ENCODE peak calls at places on chromosomes 13 and 19, in ten cellular contexts. I is PC-3; G is cardiac muscle cell; Y is body of pancreas; Z is thyroid gland; T is mammary epithelial cell; O is ascending aorta; Q is CD8-positive, alpha-beta T cell; P is IMR-90; F is spleen. A is an unnamed sample. For H3K4me1 and H3K27me3, the result is how much of the 10 kb centered on the place peaks cover.

GRCh38 chr19:38693380-38694223 is 46.2 kb downstream of the ACTN4 start:
- DNase-seq in I (peak), G (no peak), Y (peak), Z (no peak), T (peak), O (no peak), Q (peak), P (peak), F (peak), A (no peak)

GRCh38 chr13:43195551-43195950 is 172.2 kb downstream of the DNAJC15 start:
- DNase-seq in I (peak), G (no peak), Y (no peak), Z (no peak), T (no peak), O (no peak), Q (no peak), P (no peak), F (no peak), A (no peak)

GRCh38 chr19:1106841-1107654 is 3.3 kb downstream of the GPX4 start:
- DNase-seq in I (peak), G (peak), Y (no peak), Z (no peak), T (peak), O (no peak), Q (no peak), P (peak), F (peak), A (no peak)

GRCh38 chr13:29771247-29771646 is 79.2 kb downstream of the UBL3 start:
- DNase-seq in I (peak), G (peak), Y (no peak), Z (no peak), T (peak), O (no peak), Q (no peak), P (peak), F (no peak), A (no peak)

GRCh38 chr13:98466634-98467236 is 110.2 kb downstream of the STK24 start:
- DNase-seq in I (peak), G (peak), Y (no peak), Z (no peak), T (no peak), O (no peak), Q (peak), P (peak), F (no peak), A (no peak)

GRCh38 chr13:80716610-80717081 is 375.7 kb upstream of the SPRY2 start:
- DNase-seq in I (no peak), G (peak), Y (peak), Z (no peak), T (no peak), O (no peak), Q (no peak), P (no peak), F (peak), A (peak)

GRCh38 chr13:94252209-94252608 is 227.3 kb downstream of the DCT start:
- DNase-seq in I (no peak), G (no peak), Y (no peak), Z (no peak), T (no peak), O (no peak), Q (no peak), P (no peak), F (no peak), A (no peak)

GRCh38 chr19:16896098-16896912 is 7.5 kb downstream of the F2RL3 start:
- DNase-seq in I (no peak), G (peak), Y (no peak), Z (no peak), T (no peak), O (no peak), Q (no peak), P (no peak), F (peak), A (no peak)

GRCh38 chr13:71860547-71861131 is 6.4 kb downstream of the DACH1 start:
- DNase-seq in I (no peak), G (no peak), Y (no peak), Z (no peak), T (no peak), O (no peak), Q (no peak), P (no peak), F (no peak), A (no peak)

GRCh38 chr19:7636691-7637373 is at the start of gene STXBP2:
- DNase-seq in I (peak), G (peak), Y (peak), Z (peak), T (peak), O (peak), Q (peak), P (no peak), F (peak), A (peak)
- TF ChIP-seq CTCF in I (no peak), G (no peak), Y (peak), Z (peak), T (no peak), O (no peak), Q (peak), P (no peak), F (peak), A (no peak)

GRCh38 chr13:89150362-89150761 is 1479.2 kb downstream of the SLITRK5 start:
- DNase-seq in I (peak), G (no peak), Y (peak), Z (no peak), T (no peak), O (no peak), Q (no peak), P (no peak), F (no peak), A (no peak)
- H3K4me1 ChIP-seq in I (under half), G (under half), Y (under half), Z (under half), T (under half), O (under half), Q (under half), P (under half), F (under half), A (under half)

GRCh38 chr19:53308339-53308811 is 25.2 kb upstream of the ZNF845 start:
- DNase-seq in I (no peak), G (peak), Y (no peak), Z (peak), T (no peak), O (no peak), Q (peak), P (no peak), F (no peak), A (no peak)
- H3K27me3 ChIP-seq in I (under half), G (under half), Y (under half), Z (under half), T (under half), O (under half), Q (under half), P (under half), F (under half), A (under half)

GRCh38 chr19:35860818-35861639 is 4.3 kb downstream of the KIRREL2 start:
- DNase-seq in I (no peak), G (peak), Y (no peak), Z (peak), T (no peak), O (no peak), Q (no peak), P (no peak), F (no peak), A (no peak)

GRCh38 chr19:35861640-35862160 is 5.0 kb downstream of the KIRREL2 start:
- DNase-seq in I (no peak), G (no peak), Y (no peak), Z (no peak), T (no peak), O (no peak), Q (no peak), P (no peak), F (no peak), A (no peak)

GRCh38 chr19:35862528-35862927 is 5.8 kb downstream of the KIRREL2 start:
- DNase-seq in I (no peak), G (no peak), Y (peak), Z (no peak), T (no peak), O (no peak), Q (no peak), P (no peak), F (no peak), A (no peak)

GRCh38 chr19:35859414-35859813 is 2.7 kb downstream of the KIRREL2 start:
- DNase-seq in I (no peak), G (no peak), Y (peak), Z (no peak), T (no peak), O (no peak), Q (no peak), P (no peak), F (no peak), A (no peak)

DNA sequence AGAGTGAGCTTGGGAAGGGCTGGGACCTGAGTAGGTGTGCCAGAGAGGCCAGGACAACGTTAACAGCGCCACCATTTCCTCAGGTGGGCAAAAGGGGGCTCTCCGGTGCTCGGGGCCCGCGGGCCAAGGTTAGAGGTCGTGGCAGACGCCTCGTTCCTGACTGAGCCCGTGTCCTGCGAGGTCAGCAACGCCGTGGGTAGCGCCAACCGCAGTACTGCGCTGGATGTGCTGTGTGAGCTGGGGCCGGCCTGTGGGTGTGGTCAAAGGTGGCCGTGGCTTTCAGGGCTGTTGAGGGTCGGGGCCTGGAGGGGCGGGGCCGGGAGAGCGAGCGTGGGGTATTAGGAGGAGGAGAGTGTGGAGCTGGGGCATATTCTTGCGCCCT is 3.7 kb downstream of the KIRREL2 start:
- DNase-seq in I (no peak), G (no peak), Y (no peak), Z (no peak), T (no peak), O (no peak), Q (no peak), P (no peak), F (no peak), A (no peak)
- TF ChIP-seq CTCF in I (no peak), G (no peak), Y (no peak), Z (no peak), T (no peak), O (no peak), Q (no peak), P (no peak), F (no peak), A (no peak)

DNA sequence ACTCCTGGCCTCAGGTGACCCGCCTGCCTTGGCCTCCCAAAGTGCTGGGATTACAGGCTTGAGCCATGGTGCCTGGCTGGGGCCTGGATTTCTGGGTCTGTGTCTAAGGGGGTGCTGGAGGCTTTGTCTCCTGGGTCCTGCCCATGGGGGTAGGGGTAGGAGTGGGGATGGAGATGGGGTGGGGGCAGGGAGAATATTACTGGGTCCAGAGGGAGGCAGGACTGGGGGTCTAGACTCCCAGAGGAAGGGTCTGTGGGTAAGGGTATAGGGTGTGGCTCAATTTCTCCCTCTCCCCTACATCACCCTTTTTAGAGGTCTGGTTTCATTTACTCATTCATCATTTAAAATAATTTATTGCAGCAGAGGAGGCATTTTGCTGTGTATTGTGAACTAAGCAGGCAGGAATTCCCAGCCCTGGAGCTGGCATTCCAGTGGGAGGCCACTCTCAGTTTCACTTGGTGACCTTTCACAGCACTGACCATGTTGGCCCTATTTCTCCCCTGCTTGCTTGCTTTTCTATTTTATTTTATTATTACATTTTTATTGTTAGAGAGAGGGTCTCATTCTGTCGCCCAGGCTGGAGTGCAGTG is 810 bp upstream of the NFKBID start:
- DNase-seq in I (peak), G (no peak), Y (no peak), Z (no peak), T (no peak), O (no peak), Q (no peak), P (peak), F (peak), A (no peak)
- H3K4me1 ChIP-seq in I (under half), G (under half), Y (under half), Z (under half), T (under half), O (under half), Q (half or more), P (under half), F (half or more), A (under half)

GRCh38 chr19:33210266-33210940 is 15.2 kb downstream of the SLC7A10 start:
- DNase-seq in I (no peak), G (no peak), Y (no peak), Z (no peak), T (no peak), O (no peak), Q (no peak), P (no peak), F (no peak), A (no peak)

GRCh38 chr19:33212024-33212772 is 13.5 kb downstream of the SLC7A10 start:
- DNase-seq in I (no peak), G (no peak), Y (no peak), Z (no peak), T (no peak), O (no peak), Q (no peak), P (no peak), F (no peak), A (no peak)

GRCh38 chr19:33215438-33216197 is 10.0 kb downstream of the SLC7A10 start:
- DNase-seq in I (no peak), G (no peak), Y (no peak), Z (no peak), T (no peak), O (no peak), Q (no peak), P (no peak), F (no peak), A (no peak)

GRCh38 chr19:33214621-33215020 is 11.0 kb downstream of the SLC7A10 start:
- DNase-seq in I (peak), G (peak), Y (no peak), Z (no peak), T (peak), O (no peak), Q (no peak), P (peak), F (no peak), A (no peak)

DNA sequence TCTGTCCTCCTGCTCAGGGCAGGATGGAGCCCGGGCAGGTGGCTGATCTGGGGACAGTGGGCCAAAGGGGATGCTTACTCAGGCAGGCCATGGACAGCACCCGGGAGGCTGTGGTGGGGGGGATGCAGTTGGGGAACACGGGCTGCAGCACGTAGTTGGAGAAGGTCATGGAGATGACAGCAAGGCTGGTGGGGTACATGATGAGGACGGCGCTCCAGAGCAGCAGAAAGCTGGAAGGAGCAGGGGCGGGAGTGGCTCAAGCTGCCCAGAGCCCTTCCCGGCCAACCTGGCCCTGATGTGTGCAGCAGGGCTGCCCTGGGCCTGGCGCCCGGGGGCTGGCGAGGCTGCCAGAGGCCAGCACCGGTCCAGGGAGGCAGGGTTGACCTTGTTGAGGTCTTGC is 12.9 kb downstream of the SLC7A10 start:
- DNase-seq in I (no peak), G (no peak), Y (peak), Z (no peak), T (no peak), O (no peak), Q (no peak), P (no peak), F (no peak), A (no peak)
- H3K27me3 ChIP-seq in I (under half), G (under half), Y (under half), Z (under half), T (under half), O (under half), Q (under half), P (under half), F (under half), A (under half)

GRCh38 chr13:32419862-32420261 is 8.1 kb downstream of the N4BP2L1 start:
- DNase-seq in I (no peak), G (no peak), Y (no peak), Z (no peak), T (no peak), O (no peak), Q (no peak), P (no peak), F (no peak), A (no peak)

GRCh38 chr13:32413284-32413683 is 14.6 kb downstream of the N4BP2L1 start:
- DNase-seq in I (no peak), G (no peak), Y (no peak), Z (no peak), T (no peak), O (no peak), Q (no peak), P (no peak), F (no peak), A (no peak)

GRCh38 chr13:32417995-32418394 is 9.9 kb downstream of the N4BP2L1 start:
- DNase-seq in I (no peak), G (no peak), Y (no peak), Z (no peak), T (no peak), O (no peak), Q (no peak), P (no peak), F (no peak), A (no peak)

GRCh38 chr13:32414580-32414979 is 13.3 kb downstream of the N4BP2L1 start:
- DNase-seq in I (no peak), G (no peak), Y (no peak), Z (no peak), T (no peak), O (no peak), Q (no peak), P (no peak), F (no peak), A (no peak)

DNA sequence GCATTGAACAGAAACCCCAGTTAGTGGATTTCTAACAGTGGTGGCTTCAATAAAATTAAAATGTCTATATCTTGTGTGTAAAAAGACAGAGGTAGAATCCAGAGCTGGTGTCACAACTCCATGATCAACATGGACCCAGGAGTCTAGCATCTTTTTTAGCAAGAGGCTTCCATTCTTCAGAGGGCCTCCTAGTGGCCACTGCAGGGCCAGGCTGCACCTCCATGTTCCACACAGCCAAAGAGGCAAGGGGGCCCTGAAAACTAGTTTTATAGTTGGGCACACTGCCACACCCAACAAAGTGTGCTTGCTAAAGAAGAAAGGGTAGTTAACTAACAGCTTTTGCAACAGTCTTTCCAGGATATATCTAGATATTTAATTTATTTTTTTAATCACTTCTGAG is 12.9 kb downstream of the N4BP2L1 start:
- DNase-seq in I (peak), G (no peak), Y (no peak), Z (no peak), T (no peak), O (no peak), Q (peak), P (no peak), F (no peak), A (no peak)
- TF ChIP-seq CTCF in I (peak), G (peak), Y (no peak), Z (no peak), T (peak), O (peak), Q (no peak), P (peak), F (no peak), A (no peak)

A was measured in lung.